ENCODE peak calls at places on chromosomes 6 and 20, in seven cellular contexts. S is progenitor cell of endocrine pancreas, H is left cardiac atrium, O is M059J, K is foreskin fibroblast, N is hippocampal formation, P is NCI-H2081 treated with DMSO at 0.1 percent for 48 hours. C is an unnamed sample.

GRCh38 chr20:57080796-57081195 is 185.6 kb downstream of the BMP7 start:
- DNase-seq in P (no peak), S (no peak), N (peak; percentile 32), O (peak; percentile 80), K (peak; percentile 56), H (no peak), C (no peak)

GRCh38 chr6:9126845-9127560 is 691.7 kb upstream of the SLC35B3 start:
- DNase-seq in H (no peak), O (peak; percentile 95), S (no peak), K (peak; percentile 82), P (no peak), N (no peak), C (no peak)

GRCh38 chr6:118283759-118284158 is 264.3 kb upstream of the PLN start:
- DNase-seq in O (peak; percentile 52), K (peak; percentile 39), H (peak; percentile 39), P (peak; percentile 22), S (peak; percentile 14), N (peak; percentile 42), C (peak; percentile 69)

GRCh38 chr6:107267634-107268033 is 152.3 kb upstream of the BEND3 start:
- DNase-seq in S (no peak), O (no peak), K (no peak), H (no peak), N (no peak), P (no peak), C (no peak)

GRCh38 chr20:57175397-57176010 is 90.9 kb downstream of the BMP7 start:
- DNase-seq in N (no peak), K (no peak), P (no peak), S (no peak), O (no peak), H (no peak), C (no peak)

GRCh38 chr20:2301164-2301622 is 5.4 kb downstream of the TGM3 start:
- DNase-seq in K (peak; percentile 22), N (no peak), P (no peak), H (peak; percentile 57), O (peak; percentile 62), S (no peak), C (no peak)

GRCh38 chr20:51447097-51447764 is 95.3 kb downstream of the NFATC2 start:
- DNase-seq in O (peak; percentile 100), N (no peak), P (no peak), S (no peak), K (peak; percentile 93), H (peak; percentile 79), C (peak; percentile 85)

GRCh38 chr6:111711476-111711875 is 105.8 kb upstream of the TRAF3IP2 start:
- DNase-seq in N (peak; percentile 65), O (no peak), K (no peak), H (peak; percentile 64), S (no peak), P (no peak), C (peak; percentile 79)

GRCh38 chr6:108578595-108579038 is 17.9 kb downstream of the FOXO3 start:
- DNase-seq in H (no peak), K (peak; percentile 57), N (no peak), P (no peak), S (no peak), O (peak; percentile 75), C (no peak)

GRCh38 chr6:41427642-41428401 is 92.4 kb downstream of the NCR2 start:
- DNase-seq in K (no peak), H (peak; percentile 73), O (peak; percentile 54), N (no peak), S (peak; percentile 60), P (no peak), C (peak; percentile 18)

GRCh38 chr6:107706516-107706915 is 117.6 kb downstream of the SCML4 start:
- DNase-seq in K (no peak), H (no peak), N (no peak), P (no peak), S (no peak), O (no peak), C (no peak)

GRCh38 chr6:159038914-159039884 is 5.6 kb downstream of the TAGAP start:
- DNase-seq in P (no peak), O (peak; percentile 68), N (peak; percentile 26), K (peak; percentile 37), S (no peak), H (no peak), C (no peak)

GRCh38 chr20:2103454-2104153 is 2.0 kb downstream of the STK35 start:
- DNase-seq in S (no peak), K (no peak), P (no peak), H (no peak), O (no peak), N (no peak), C (no peak)

GRCh38 chr6:139219271-139219729 is 72.5 kb downstream of the TXLNB start:
- DNase-seq in K (peak; percentile 89), N (peak; percentile 82), P (peak; percentile 70), O (peak; percentile 88), H (peak; percentile 88), S (peak; percentile 62), C (peak; percentile 100)

GRCh38 chr20:34262488-34263288 is 21.5 kb downstream of the ASIP start:
- DNase-seq in S (no peak), H (peak; percentile 50), N (no peak), O (peak; percentile 75), P (no peak), K (peak; percentile 27), C (no peak)

GRCh38 chr6:90493332-90493731 is 93.5 kb downstream of the MAP3K7 start:
- DNase-seq in K (peak; percentile 6), S (no peak), N (no peak), H (no peak), O (peak; percentile 10), P (no peak), C (no peak)

GRCh38 chr20:38515631-38516030 is 43.0 kb downstream of the RALGAPB start:
- DNase-seq in O (no peak), P (no peak), S (no peak), H (no peak), N (no peak), K (no peak), C (no peak)

GRCh38 chr6:15871211-15871770 is 208.5 kb upstream of the DTNBP1 start:
- DNase-seq in K (no peak), S (no peak), H (no peak), P (no peak), O (no peak), N (no peak), C (no peak)

GRCh38 chr6:33197431-33198048 is 2.9 kb downstream of the RXRB start:
- DNase-seq in K (peak; percentile 54), P (peak; percentile 40), O (peak; percentile 65), N (peak; percentile 77), S (no peak), H (peak; percentile 49), C (peak; percentile 83)

C was measured in myocyte.